ENCODE peak calls at places on chromosome 17, in five cellular contexts. U is dorsolateral prefrontal cortex, W is lung, Q is aorta, J is foreskin fibroblast. S is an unnamed sample.

GRCh38 chr17:38427160-38427949 is 909 bp upstream of the ARHGAP23 start:
- DNase-seq in W (no peak), U (no peak), J (no peak), Q (no peak), S (no peak)

GRCh38 chr17:8360260-8360659 is 16.2 kb downstream of the KRABD2 start:
- DNase-seq in W (no peak), J (no peak), Q (no peak), U (no peak), S (no peak)

GRCh38 chr17:57666946-57667345 is 78.2 kb downstream of the CCDC182 start:
- DNase-seq in J (no peak), Q (peak; percentile 27), U (no peak), W (no peak), S (no peak)

GRCh38 chr17:33197342-33197741 is 95.8 kb downstream of the ASIC2 start:
- DNase-seq in U (no peak), W (no peak), Q (no peak), J (no peak), S (no peak)

GRCh38 chr17:9002610-9003354 is 18.5 kb upstream of the NTN1 start:
- DNase-seq in Q (peak; percentile 86), W (no peak), U (no peak), J (no peak), S (no peak)

GRCh38 chr17:4440690-4441686 is 7.2 kb downstream of the SPNS3 start:
- DNase-seq in Q (no peak), W (no peak), J (no peak), U (no peak), S (no peak)

GRCh38 chr17:75011788-75012319 is 616 bp upstream of the MRPL58 start:
- DNase-seq in J (peak; percentile 72), Q (no peak), W (peak; percentile 51), U (peak; percentile 63), S (no peak)

GRCh38 chr17:4956493-4957061 is 5.7 kb downstream of the ENO3 start:
- DNase-seq in J (no peak), W (no peak), U (no peak), Q (no peak), S (no peak)

GRCh38 chr17:62656446-62656845 is 29.0 kb downstream of the MRC2 start:
- DNase-seq in Q (peak; percentile 10), J (no peak), U (no peak), W (no peak), S (no peak)

GRCh38 chr17:28928061-28928460 is 23.3 kb downstream of the PHF12 start:
- DNase-seq in J (no peak), U (no peak), Q (no peak), W (no peak), S (peak; percentile 84)

GRCh38 chr17:15171433-15172047 is 93.6 kb downstream of the PMP22 start:
- DNase-seq in J (peak; percentile 77), W (peak; percentile 64), U (peak; percentile 65), Q (peak; percentile 79), S (no peak)

GRCh38 chr17:45324336-45324735 is 7.5 kb upstream of the MAP3K14 start:
- DNase-seq in W (no peak), J (no peak), Q (no peak), U (no peak), S (no peak)

GRCh38 chr17:8791910-8792270 is 7.3 kb downstream of the MFSD6L start:
- DNase-seq in U (no peak), J (peak; percentile 25), Q (no peak), W (no peak), S (peak; percentile 20)

GRCh38 chr17:32960815-32961214 is 30.8 kb upstream of the SPACA3 start:
- DNase-seq in Q (no peak), U (no peak), W (no peak), J (no peak), S (no peak)

GRCh38 chr17:50274142-50274944 is at the start of gene TMEM92:
- DNase-seq in Q (no peak), J (no peak), W (peak; percentile 79), U (no peak), S (no peak)

GRCh38 chr17:76048711-76049110 is 21.6 kb upstream of the EVPL start:
- DNase-seq in Q (no peak), U (no peak), W (no peak), J (no peak), S (no peak)

GRCh38 chr17:17886253-17886652 is 49.5 kb upstream of the SREBF1 start:
- DNase-seq in J (no peak), U (no peak), Q (no peak), W (no peak), S (no peak)

DNA sequence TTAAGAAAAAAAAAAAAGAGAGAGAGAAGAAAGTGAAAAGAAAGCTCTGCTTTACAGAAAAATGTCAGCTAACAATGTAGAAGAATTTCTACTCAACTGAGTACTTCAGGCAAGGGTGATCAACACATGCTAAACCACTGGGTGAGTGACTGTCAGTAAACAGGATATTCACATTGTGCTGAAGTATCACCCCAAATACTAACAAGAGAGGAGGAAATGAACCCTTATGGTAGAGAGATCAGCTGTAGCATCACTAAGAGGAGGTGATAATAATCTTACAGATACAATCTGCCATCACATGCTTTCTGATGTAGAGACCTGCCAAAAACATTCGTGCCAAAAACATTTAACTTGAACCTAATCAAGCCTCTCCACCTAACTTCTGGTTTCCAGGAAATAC is 30.7 kb upstream of the ICAM2 start:
- DNase-seq in W (no peak), J (no peak), Q (no peak), U (no peak), S (no peak)
- H3K4me3 ChIP-seq in W (no peak overlapping the region), J (no peak overlapping the region), Q (no peak overlapping the region), U (no peak overlapping the region), S (no peak overlapping the region)

GRCh38 chr17:80600586-80600985 is 55.9 kb downstream of the RPTOR start:
- DNase-seq in J (no peak), U (no peak), Q (no peak), W (no peak), S (no peak)
- H3K4me3 ChIP-seq in J (no peak overlapping the region), U (no peak overlapping the region), Q (no peak overlapping the region), W (no peak overlapping the region), S (no peak overlapping the region)

GRCh38 chr17:73338050-73338491 is 26.3 kb upstream of the CDC42EP4 start:
- DNase-seq in W (no peak), U (no peak), Q (peak; percentile 83), J (peak; percentile 67), S (no peak)
- H3K4me3 ChIP-seq in W (no peak overlapping the region), U (no peak overlapping the region), Q (no peak overlapping the region), J (peak overlapping the region; percentile 18), S (no peak overlapping the region)

GRCh38 chr17:66964930-66965800 is 658 bp downstream of the CACNG4 start:
- DNase-seq in W (no peak), J (no peak), U (peak; percentile 26), Q (no peak), S (no peak)

GRCh38 chr17:66964083-66964771 is at the start of gene CACNG4:
- DNase-seq in W (no peak), Q (no peak), U (no peak), J (no peak), S (no peak)

GRCh38 chr17:66966529-66967418 is 2.3 kb downstream of the CACNG4 start:
- DNase-seq in Q (no peak), U (no peak), J (no peak), W (no peak), S (no peak)

GRCh38 chr17:66967867-66968543 is 3.5 kb downstream of the CACNG4 start:
- DNase-seq in J (no peak), U (no peak), W (no peak), Q (no peak), S (no peak)

DNA sequence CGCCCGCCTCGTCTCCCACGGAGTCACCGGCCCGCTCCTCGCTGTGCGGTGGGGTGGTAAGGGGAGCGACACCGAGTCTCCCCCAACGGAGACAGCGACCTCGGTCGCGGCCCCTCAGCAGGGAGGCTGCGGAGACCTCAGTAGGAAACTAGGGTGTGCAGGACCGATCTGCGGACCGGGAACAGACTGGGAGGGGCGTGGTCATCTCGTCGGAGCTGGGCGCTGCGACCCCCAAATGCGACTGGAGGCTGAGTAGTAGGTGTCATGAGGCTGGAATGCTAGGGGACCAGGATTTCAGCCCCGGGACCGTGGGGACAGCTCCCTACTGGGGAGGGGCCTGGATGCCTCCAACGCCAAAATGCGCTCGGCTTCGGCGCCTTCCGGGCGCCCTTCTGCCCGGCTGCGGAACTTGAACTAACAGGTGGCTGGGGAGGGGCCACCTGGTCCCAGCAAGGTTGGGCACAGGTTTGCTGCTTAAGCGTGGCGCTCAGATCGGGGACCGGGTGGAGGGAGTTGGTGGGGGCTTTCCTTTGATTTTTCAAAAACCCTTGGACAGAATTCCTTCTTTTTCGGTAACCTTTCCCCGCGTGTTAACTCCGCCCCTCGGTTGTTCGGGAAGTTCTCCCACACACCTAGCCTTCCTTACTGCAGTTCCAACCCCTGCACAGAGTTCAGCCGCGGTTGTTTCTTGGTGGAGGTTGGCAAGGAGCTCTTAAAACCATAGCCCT is 1.5 kb downstream of the CACNG4 start:
- DNase-seq in Q (no peak), U (no peak), W (no peak), J (no peak), S (no peak)
- H3K4me3 ChIP-seq in Q (peak overlapping the region; percentile 59), U (peak overlapping the region; percentile 49), W (peak overlapping the region; percentile 26), J (no peak overlapping the region), S (peak overlapping the region; percentile 11)

DNA sequence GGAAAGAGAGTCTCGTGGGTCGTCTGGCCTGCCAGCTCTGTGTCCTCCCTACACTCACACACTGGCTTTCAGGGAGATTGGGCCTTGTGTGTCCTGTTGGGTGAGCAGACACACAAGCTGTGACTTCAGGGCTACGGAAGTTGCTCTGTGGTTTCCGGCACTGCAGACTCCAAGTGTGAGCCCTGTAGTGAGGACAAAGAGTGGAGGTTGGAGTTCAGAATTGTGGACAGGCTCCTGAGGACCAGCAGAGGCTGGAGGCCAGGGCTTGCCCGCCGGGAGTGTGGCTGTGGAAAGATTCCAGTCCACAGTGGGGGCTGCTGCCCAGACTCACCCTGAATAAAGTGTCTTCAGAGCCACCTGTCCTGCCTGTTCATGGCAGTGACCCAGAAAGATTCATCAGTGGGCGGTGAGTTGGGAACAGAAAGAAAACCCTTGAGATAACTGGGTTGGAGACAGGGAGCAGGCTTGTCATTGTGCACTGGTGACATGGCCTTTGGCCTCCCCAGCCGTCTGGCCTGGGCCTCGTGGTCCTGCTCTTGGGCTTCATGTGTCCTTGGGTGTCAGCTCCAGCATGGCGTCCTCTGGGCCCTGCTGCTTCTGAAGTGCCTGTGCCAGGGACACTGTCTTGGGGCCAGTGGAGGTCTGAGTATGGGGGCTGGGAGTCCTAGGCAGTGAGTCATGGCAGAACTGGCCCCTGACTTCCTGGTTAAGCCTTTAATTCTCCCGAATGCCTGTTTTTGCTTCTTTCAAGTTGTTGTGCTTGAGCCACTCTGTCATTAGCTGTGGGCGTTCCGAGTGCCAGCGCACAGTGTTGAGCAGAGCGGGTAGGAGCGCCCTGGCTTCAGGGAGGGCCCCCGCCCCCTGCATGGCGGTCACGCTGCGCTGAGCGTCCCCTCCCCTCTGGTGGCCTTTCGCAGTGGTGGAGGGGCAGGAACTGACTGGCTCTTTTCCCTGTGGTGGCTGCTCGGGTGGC is 19.9 kb upstream of the ZNF750 start:
- DNase-seq in J (peak; percentile 31), W (no peak), U (peak; percentile 40), Q (peak; percentile 83), S (peak; percentile 41)
- H3K4me3 ChIP-seq in J (no peak overlapping the region), W (no peak overlapping the region), U (peak overlapping the region; percentile 4), Q (no peak overlapping the region), S (peak overlapping the region; percentile 26)

S was measured in epithelial cell of proximal tubule.